ENCODE peak calls at places on chromosomes 4 and X, in nine cellular contexts. G is H7, L is upper lobe of right lung, K is Caco-2, Y is heart right ventricle, V is cardiac fibroblast, D is AG09309, U is BJ, R is suprapubic skin. F is an unnamed sample.

GRCh38 chr4:168908093-168908492 is 102.0 kb downstream of the CBR4 start:
- DNase-seq in D (no peak), R (no peak), K (no peak), V (peak), L (no peak), U (no peak), G (no peak), Y (no peak), F (no peak)

GRCh38 chr4:119284876-119285611 is 36.9 kb downstream of the FABP2 start:
- DNase-seq in Y (no peak), V (peak), U (no peak), K (no peak), D (no peak), R (no peak), L (no peak), G (no peak), F (no peak)

GRCh38 chr4:7194251-7195137 is 2.2 kb downstream of the SORCS2 start:
- DNase-seq in Y (no peak), K (no peak), V (no peak), R (peak), G (peak), D (no peak), U (no peak), L (peak), F (peak)

GRCh38 chrX:40005290-40006011 is 92.3 kb downstream of the BCOR start:
- DNase-seq in K (no peak), U (no peak), D (no peak), V (peak), L (no peak), Y (peak), G (peak), R (no peak), F (no peak)

GRCh38 chrX:20061869-20062254 is 54.8 kb downstream of the MAP7D2 start:
- DNase-seq in K (no peak), L (no peak), G (no peak), R (no peak), V (peak), D (peak), U (no peak), Y (no peak), F (no peak)

GRCh38 chr4:109675181-109675580 is 28.1 kb downstream of the CASP6 start:
- DNase-seq in G (no peak), V (no peak), D (no peak), K (no peak), R (no peak), Y (no peak), L (no peak), U (no peak), F (no peak)

GRCh38 chrX:79369871-79370270 is 2.7 kb upstream of the ITM2A start:
- DNase-seq in Y (no peak), V (no peak), R (no peak), U (no peak), K (no peak), G (no peak), L (no peak), D (no peak), F (no peak)

GRCh38 chrX:70247252-70247651 is 12.8 kb downstream of the P2RY4 start:
- DNase-seq in D (no peak), V (no peak), G (no peak), L (no peak), R (no peak), U (no peak), Y (no peak), K (no peak), F (no peak)

GRCh38 chrX:108439434-108439883 is at the start of gene COL4A5:
- DNase-seq in G (peak), R (no peak), U (no peak), L (peak), K (peak), Y (peak), V (peak), D (no peak), F (peak)

GRCh38 chrX:30196322-30196721 is 19.0 kb upstream of the MAGEB2 start:
- DNase-seq in Y (no peak), L (no peak), V (peak), D (no peak), G (peak), R (no peak), K (no peak), U (no peak), F (no peak)

GRCh38 chr4:5809216-5809776 is 83.6 kb downstream of the CRMP1 start:
- DNase-seq in L (no peak), G (no peak), K (no peak), R (no peak), Y (no peak), U (no peak), D (no peak), V (no peak), F (no peak)

GRCh38 chr4:167219090-167219489 is 15.2 kb downstream of the SPOCK3 start:
- DNase-seq in G (no peak), K (no peak), L (no peak), R (no peak), D (no peak), V (no peak), U (no peak), Y (no peak), F (no peak)

DNA sequence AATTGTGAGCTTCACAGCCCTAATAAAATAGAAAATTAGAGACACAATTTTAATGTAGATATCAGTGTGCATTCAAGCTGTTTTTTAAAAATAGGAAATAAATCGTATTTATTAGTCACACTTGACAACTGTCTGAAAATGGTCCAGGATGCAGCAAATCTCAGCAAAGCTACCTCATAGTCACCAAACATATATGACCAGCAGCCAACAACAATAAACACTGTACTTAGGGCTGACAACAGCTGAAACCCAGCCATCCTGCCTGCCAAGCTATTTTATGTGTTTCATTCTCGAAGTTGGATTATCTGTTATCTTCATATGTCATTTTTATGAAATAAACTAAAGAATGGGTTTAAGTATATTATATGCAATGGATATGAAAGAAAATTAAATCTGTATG is 163.3 kb upstream of the FAM9B start:
- DNase-seq in U (peak), R (no peak), V (peak), K (no peak), D (no peak), L (no peak), Y (no peak), G (no peak), F (no peak)
- H3K4me3 ChIP-seq in U (no peak), R (no peak), V (no peak), K (no peak), D (no peak), L (no peak), Y (no peak), G (no peak), F (no peak)

GRCh38 chrX:21948897-21949578 is 8.5 kb downstream of the SMS start:
- DNase-seq in R (no peak), U (no peak), Y (no peak), K (no peak), L (no peak), D (no peak), G (no peak), V (no peak), F (no peak)
- H3K4me3 ChIP-seq in R (no peak), U (no peak), Y (no peak), K (no peak), L (no peak), D (no peak), G (no peak), V (no peak), F (no peak)

DNA sequence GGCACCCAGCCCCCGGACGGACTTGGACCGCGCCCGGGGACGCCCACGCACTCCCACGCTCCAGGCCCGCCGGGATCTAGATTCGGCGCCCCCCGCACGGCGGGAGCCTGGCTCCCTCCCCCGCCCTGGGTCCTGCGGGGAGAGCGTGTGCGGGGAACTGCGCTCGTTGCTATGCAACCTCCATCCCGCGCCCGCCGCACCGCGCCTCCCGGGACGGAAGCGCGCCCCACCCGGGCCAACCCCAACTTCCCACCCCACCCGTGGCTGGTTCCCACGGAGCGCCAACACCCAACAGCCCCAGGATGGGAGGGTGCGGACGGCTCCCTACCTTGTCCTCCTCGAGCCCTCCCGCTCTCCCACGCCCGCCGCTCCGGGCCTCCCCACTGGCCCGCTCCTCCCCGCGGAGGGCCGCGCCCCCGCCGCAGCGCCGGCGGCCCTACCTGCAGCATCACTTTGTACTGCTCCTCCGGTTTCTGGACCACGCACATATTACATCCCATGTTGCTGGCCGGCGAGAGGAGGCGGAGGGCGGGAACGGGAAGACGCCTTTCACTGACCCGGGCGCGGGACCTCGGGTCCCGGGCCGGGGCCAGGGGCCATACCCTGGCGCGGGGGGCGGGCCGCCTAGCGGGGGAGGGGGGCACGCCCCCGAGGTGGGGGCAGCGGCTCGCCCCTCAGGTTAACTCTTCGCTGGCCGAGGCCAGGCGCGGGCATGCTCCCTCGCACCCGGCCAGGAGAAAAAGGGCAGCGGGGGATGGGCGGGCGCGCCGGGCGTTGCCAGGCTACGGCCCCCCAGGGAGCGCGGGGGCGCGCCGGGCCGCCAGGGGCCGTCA is at the start of gene PDZD4:
- DNase-seq in G (peak), R (no peak), Y (no peak), K (no peak), D (no peak), L (no peak), U (no peak), V (no peak), F (no peak)
- H3K4me3 ChIP-seq in G (peak), R (peak), Y (peak), K (peak), D (no peak), L (peak), U (peak), V (no peak), F (peak)

GRCh38 chrX:140501321-140501720 is 3.5 kb downstream of the SOX3 start:
- DNase-seq in D (no peak), G (peak), Y (no peak), R (no peak), U (no peak), V (no peak), L (no peak), K (no peak), F (no peak)
- H3K4me3 ChIP-seq in D (no peak), G (peak), Y (no peak), R (no peak), U (no peak), V (no peak), L (no peak), K (no peak), F (no peak)

DNA sequence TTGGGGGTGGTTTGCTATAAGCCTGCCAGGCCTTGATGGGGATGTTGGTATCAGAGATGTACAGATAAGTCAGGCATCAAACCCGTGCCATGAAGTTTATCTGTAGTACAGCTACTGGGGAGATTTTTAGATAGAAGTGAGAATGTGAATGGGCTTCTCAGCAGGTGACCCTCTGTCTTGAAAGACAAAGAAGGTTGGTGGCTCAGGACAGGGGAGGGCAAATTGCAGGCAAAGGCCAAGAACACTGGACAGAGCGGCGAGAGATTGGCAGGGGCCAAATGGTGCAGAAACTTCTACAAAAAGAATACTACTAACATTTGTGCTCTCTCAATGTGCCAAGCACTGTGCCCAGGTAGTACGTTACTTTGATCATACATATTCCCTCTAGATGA is 1.9 kb upstream of the PIM2 start:
- DNase-seq in R (no peak), K (no peak), Y (no peak), D (no peak), V (no peak), L (no peak), U (no peak), G (peak), F (no peak)
- H3K4me3 ChIP-seq in R (no peak), K (no peak), Y (no peak), D (no peak), V (no peak), L (no peak), U (no peak), G (no peak), F (no peak)

GRCh38 chr4:183175631-183176232 is 76.7 kb downstream of the WWC2 start:
- DNase-seq in L (no peak), Y (no peak), D (no peak), K (no peak), U (no peak), G (no peak), R (no peak), V (peak), F (no peak)
- H3K4me3 ChIP-seq in L (no peak), Y (no peak), D (no peak), K (no peak), U (no peak), G (no peak), R (no peak), V (no peak), F (no peak)

DNA sequence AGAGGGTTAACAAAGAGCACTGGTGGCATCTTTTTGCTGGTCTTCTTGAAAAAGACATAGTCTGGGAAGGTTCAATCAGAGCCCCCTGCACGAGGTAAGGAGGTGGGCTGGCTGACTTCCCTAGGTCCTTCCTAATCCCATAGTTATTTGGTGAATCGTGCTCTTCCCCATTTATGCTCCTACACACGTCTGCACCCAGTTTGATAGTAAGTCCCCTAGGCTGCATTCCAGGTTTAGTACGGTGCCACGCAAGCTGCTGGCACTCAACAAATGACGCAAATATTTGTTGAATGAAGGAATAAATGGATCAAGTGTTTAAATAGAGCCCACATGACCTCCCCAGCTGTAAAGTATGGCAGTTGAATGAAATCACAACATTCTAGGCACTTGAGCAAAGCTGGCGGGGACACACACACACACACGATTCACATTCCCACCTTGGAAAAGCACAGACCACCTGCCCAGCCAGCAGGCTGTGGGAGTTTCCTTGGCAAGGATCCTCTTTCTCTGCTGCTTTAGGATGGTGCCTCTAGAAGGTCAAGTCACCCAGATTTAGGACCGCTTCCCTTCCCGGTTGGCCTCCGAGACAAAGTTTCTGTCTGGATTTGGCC is 855 bp downstream of the FAM184B start:
- DNase-seq in K (no peak), R (no peak), D (no peak), Y (no peak), U (no peak), L (no peak), G (no peak), V (peak), F (no peak)
- H3K4me3 ChIP-seq in K (no peak), R (peak), D (peak), Y (peak), U (peak), L (peak), G (peak), V (peak), F (peak)

DNA sequence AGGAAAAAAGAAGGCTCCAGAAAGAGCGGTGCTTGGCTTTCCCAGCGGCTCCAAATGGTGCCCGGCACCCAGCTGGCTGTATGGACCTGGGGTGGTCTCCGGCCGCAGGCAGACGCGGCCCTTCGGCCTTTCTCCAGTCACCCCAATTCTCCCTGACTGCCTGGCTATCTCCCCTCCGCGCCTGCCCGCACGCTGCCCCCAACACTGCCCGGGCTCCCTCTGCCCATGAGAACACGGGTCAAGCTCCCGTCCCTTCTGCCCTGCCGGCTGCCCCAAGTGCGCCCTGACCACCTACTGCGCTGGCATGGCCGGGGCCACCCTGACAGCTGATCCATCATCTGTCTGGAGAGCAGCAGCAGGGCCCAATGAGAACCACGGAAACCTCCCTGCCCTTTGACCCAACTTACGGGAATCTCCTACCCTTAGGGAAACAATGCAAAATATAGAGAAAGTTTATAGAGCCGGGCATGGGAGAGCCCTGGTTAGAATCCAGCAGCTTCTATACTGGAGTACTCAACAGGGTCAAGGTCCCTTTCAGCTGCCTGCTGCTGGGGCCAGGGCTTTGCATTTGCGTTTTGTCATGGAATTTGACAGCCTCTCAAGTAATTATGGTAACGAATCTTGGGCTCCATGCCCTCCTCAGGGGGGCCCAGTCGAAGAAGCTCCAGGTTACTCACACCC is 1.2 kb upstream of the FAM3A start:
- DNase-seq in D (no peak), U (no peak), G (peak), L (no peak), K (no peak), V (peak), Y (no peak), R (no peak), F (no peak)
- H3K4me3 ChIP-seq in D (peak), U (peak), G (peak), L (peak), K (peak), V (peak), Y (peak), R (peak), F (peak)

F was measured in vagina.